ENCODE peak calls at places on chromosomes 2 and 18, in four cellular contexts. U is adrenal gland, H is brain microvascular endothelial cell, W is left ventricle myocardium inferior. V is an unnamed sample.

GRCh38 chr18:21741511-21742322 is 1.1 kb downstream of the MIB1 start:
- DNase-seq in U (peak), H (no peak), W (peak), V (peak)

GRCh38 chr2:158502984-158503383 is 46.2 kb downstream of the PKP4 start:
- DNase-seq in U (no peak), H (peak), W (no peak), V (peak)

GRCh38 chr2:176931588-176932563 is 280.7 kb upstream of the HNRNPA3 start:
- DNase-seq in U (no peak), H (no peak), W (no peak), V (no peak)

GRCh38 chr2:108946442-108946841 is 42.6 kb downstream of the EDAR start:
- DNase-seq in U (no peak), H (no peak), W (no peak), V (no peak)

GRCh38 chr2:149076863-149077412 is 38.4 kb downstream of the LYPD6B start:
- DNase-seq in U (no peak), H (no peak), W (no peak), V (no peak)

GRCh38 chr2:72037322-72037721 is 110.3 kb downstream of the CYP26B1 start:
- DNase-seq in U (no peak), H (no peak), W (no peak), V (no peak)

GRCh38 chr2:109479804-109480203 is 134.0 kb downstream of the SEPTIN10 start:
- DNase-seq in U (no peak), H (no peak), W (no peak), V (no peak)

GRCh38 chr2:44130441-44130840 is 38.2 kb upstream of the PPM1B start:
- DNase-seq in U (no peak), H (peak), W (no peak), V (peak)

GRCh38 chr18:11040823-11041712 is 108.3 kb downstream of the PIEZO2 start:
- DNase-seq in U (peak), H (peak), W (no peak), V (peak)

GRCh38 chr2:207796585-207797350 is 27.1 kb upstream of the FZD5 start:
- DNase-seq in U (no peak), H (no peak), W (no peak), V (peak)

GRCh38 chr18:45335644-45336043 is 279.6 kb upstream of the SLC14A2 start:
- DNase-seq in U (no peak), H (no peak), W (no peak), V (no peak)

GRCh38 chr2:191352536-191352935 is 107.3 kb downstream of the MYO1B start:
- DNase-seq in U (no peak), H (peak), W (no peak), V (peak)

DNA sequence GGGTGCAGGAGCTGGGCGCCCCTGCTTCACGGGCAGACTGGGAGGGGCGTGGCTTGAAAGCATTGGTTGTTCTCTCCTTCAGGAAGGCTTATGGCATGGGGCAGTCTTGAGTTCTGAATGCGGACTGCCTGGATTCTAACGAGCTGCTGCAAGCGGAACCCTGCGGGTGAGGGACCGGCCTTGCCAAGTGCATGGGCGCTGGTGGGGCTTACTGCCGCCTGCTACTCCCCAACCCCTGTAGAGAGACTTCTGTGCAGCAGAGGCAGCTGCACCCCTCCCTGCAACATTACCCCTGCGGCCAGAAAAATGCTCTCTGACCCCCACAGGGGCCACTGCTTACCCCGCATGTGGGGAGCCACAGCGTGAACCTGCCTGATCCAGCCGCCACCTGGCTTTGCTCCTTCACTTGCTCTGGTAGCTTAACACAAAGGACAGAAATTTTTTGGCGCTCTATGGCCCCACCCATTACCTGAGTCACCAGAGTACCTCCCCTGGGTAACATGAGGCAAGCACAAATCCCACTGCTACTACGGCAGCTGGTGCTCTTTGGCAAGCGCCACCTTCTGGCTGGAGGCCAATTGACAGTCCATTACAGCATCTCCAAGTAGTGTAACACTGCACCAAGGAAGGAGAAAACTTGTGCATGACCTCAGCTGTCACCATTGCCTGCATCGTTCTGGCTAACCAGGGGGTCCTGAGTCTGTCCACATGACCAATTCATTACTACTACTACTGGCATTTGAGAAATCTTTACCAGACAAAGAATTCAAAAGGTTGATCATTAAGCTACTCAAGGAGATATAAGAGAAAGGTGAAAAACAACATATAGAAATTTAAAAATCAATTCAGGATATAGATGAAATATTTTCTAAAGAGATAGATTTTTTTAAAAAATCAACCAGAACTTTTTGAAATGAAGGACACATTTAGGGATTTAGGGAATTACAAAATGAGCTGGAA is 35.4 kb downstream of the MYL12B start:
- DNase-seq in U (peak), H (peak), W (peak), V (peak)
- TF ChIP-seq CTCF in U (peak), H (peak), W (peak), V (peak)

DNA sequence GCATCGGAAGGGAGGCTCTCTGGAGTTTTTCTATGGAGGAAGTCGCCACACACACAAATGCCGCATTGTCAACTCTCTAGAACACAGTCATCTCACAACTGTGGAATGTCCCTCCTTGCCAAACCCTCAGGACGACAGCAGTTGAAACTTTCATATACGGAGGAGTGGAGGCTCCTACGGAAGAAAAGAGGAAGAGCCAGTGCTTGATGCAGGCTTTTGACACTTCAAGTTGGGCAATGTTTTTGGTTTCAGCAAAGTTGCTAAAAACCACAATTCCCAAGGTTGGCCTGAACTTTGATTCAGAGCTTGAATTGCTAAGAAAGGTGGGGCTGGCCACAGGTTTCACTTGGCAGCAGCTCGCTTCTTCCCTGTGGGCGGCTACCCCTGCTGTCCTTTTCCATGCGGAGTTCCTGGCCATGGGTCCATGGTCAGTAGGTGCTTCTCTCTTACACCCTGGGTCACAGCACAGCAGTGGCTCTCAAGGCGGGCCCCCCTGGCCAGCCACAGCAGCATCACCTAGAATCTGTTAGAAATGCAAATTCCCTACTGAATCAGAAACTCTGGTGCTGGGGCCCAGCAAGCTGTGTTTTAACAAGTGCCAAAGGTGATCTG is 856.3 kb downstream of the RNF144A start:
- DNase-seq in U (no peak), H (no peak), W (no peak), V (no peak)
- H3K4me3 ChIP-seq in U (no peak), H (no peak), W (no peak), V (no peak)

DNA sequence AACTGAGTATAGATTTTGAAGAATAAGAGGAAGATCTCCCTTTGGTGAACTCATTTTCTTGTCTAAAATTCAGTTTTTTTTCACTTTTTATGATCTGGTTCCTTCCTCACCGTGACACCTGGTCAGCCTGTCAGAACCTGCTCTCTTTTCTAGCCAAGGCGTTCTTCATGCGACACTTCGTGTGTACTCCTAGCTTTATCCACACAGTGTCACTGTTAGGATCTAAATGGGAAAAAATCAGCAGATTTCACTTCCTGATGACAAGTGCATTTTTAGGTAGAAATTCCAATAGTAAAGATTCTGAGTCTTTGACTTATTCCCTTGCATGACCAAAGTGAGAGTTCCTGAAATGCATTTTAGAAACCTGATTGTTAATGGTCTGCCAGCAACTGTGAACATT is 89.8 kb downstream of the KLHL14 start:
- DNase-seq in U (no peak), H (no peak), W (no peak), V (no peak)
- TF ChIP-seq CTCF in U (no peak), H (no peak), W (no peak), V (no peak)

GRCh38 chr2:240894836-240895558 is 959 bp downstream of the MAB21L4 start:
- DNase-seq in U (no peak), H (no peak), W (no peak), V (no peak)
- H3K4me3 ChIP-seq in U (no peak), H (no peak), W (no peak), V (no peak)

DNA sequence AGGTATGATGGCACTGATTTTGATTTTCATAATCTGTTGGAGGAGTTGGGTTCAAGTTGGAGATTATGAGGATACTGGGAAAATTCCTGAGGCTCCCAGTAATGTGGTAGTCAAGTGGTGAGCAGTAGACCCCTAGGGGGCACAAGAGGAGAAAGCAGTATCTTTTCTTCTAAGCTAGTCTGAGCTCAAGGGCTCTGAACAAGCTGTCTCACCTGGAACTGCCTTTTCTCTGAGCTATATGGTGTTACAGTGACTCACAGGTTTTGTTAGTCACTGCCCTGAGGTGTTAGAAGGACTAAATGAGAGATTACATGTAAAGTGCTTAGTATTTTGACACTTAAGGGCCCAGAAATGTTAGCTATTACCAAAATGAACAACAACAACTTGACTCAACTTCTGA is 42.2 kb downstream of the CD302 start:
- DNase-seq in U (no peak), H (peak), W (no peak), V (peak)
- TF ChIP-seq CTCF in U (no peak), H (peak), W (peak), V (peak)

DNA sequence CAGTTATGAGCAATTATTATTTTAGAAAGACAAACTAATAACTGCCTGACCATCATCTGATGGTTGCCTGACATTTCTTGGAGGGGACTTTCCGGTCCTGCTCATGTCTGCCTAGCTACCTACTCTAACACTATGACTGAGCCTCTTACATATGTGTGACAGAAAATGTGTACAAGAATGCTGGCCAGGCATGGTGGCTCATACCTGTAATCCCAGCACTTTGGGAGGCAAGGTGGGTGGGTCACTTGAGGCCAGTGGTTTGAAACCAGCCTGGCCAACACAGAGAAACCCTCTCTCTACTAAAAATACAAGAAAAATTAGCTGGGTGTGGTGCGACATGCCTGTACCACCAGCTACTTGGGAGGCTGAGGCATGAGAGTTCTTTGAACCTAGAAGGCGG is 666.3 kb downstream of the KCNJ3 start:
- DNase-seq in U (no peak), H (no peak), W (no peak), V (no peak)
- H3K4me3 ChIP-seq in U (no peak), H (no peak), W (no peak), V (no peak)

DNA sequence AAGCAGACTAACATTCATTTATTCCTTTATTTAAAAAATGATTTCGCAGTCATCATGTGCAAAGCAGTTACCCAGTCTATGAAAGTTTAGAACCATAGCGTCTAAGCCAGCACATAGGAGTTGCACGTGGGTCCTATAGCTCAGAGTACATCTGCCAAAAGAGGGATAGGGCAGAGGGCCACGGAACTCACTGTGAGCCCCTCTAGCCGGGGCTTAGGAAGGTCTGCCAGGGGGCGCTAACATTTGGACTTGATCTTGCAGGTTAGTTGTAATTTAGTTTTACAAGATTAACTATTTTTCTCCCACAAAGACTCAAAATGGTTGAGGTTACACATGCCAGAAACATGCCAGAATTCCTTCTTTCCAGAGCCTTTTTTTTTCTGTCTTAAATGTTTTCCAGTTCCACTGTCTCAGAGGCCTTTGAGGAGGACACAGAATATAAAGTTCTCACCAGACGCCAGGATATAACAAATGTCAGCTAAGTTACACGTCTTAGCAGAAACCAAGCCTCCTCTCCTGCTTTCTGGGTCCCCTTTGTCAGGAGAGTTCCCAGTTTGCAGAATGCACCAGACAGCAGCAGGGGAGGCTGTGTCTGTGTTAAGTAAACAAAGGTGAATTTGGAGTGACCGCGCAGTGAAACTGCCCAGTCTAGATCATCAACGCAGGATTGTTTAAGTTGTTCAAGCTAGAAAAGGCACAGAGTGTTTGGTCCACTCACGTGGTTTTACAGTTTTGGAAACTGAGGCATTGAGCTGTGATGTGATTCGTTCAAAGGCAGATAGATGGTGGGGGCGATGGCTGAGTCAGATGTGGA is 292.0 kb downstream of the PRKCE start:
- DNase-seq in U (no peak), H (no peak), W (no peak), V (no peak)
- TF ChIP-seq CTCF in U (no peak), H (peak), W (no peak), V (no peak)

DNA sequence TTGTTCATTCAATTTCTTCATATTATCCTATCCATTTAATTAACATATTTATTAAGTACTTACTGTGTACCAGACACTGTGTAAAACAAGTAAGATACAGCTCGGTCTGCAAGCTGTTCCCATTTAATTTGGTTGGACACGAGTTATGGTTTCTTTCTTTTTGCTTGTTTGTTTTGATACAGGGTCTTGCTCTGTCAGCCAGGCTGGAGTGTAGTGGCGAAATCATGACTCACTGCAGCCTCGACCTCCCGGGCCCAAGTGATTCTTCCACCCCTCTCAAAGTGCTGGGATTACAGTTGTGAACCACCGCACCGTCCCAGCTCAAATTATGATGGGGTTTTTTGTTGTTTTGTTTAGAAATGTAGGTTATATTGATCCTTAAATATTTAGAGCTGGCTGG is 9.0 kb downstream of the CYBRD1 start:
- DNase-seq in U (peak), H (peak), W (no peak), V (peak)
- H3K4me3 ChIP-seq in U (no peak), H (peak), W (no peak), V (peak)

DNA sequence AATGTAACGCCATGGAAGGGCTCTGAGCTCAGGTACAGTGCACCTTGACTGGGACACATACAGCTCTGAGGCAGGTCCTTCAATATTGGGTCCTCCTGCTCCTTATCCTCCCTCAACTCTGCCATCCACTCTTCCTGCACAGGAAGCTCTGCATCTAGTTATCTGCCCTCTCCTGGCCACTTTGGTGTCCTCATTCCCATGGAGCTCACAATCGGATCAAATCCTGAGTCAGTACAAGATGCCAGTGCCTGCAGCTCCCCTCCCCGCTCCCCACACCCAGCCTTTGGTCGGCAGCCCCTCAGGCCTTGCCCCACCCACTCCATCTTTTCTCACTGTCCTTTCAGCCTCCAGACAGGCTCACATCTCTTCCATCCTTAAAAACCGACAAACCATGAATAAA is 58.0 kb downstream of the LRRFIP1 start:
- DNase-seq in U (no peak), H (no peak), W (no peak), V (no peak)
- TF ChIP-seq CTCF in U (peak), H (peak), W (peak), V (peak)

DNA sequence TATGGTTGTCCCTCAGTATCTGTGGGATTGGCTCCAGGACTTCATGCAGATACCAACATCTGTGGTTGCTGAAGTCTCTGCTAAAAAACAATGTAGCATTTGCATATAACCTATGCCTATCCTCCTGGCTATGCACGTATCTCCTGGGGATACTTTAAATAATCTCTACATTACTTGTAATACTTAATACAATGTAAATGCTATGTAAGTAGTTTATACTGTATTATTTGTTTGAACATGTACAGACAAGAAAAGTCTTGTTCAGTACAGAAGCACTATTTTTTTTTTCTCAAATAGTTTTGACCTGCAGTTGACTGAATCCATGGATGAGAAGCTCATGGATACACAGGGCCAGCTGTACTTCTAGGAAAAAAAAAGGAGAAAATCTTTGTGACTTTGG is 135.0 kb downstream of the ZAP70 start:
- DNase-seq in U (no peak), H (no peak), W (no peak), V (no peak)
- H3K4me3 ChIP-seq in U (no peak), H (no peak), W (no peak), V (no peak)